ENCODE peak calls at places on chromosomes 7 and 10, in four cellular contexts. One of them, this sample, is unnamed.

GRCh38 chr10:78972160-78972946 is 96.4 kb upstream of the ZMIZ1 start:
- DNase-seq in astrocyte: peak
- DNase-seq in Kasumi-1: no peak
- DNase-seq in naive thymus-derived CD8-positive, alpha-beta T cell: no peak
- DNase-seq in this sample: no peak

GRCh38 chr7:23546897-23547572 is 15.3 kb upstream of the TRA2A start:
- DNase-seq in naive thymus-derived CD8-positive, alpha-beta T cell: peak
- DNase-seq in Kasumi-1: peak
- DNase-seq in astrocyte: peak
- DNase-seq in this sample: peak

GRCh38 chr10:4191354-4191753 is 406.3 kb upstream of the KLF6 start:
- DNase-seq in naive thymus-derived CD8-positive, alpha-beta T cell: no peak
- DNase-seq in Kasumi-1: no peak
- DNase-seq in astrocyte: no peak
- DNase-seq in this sample: no peak

GRCh38 chr7:77887567-77887966 is 89.0 kb downstream of the PHTF2 start:
- DNase-seq in naive thymus-derived CD8-positive, alpha-beta T cell: no peak
- DNase-seq in astrocyte: peak
- DNase-seq in Kasumi-1: no peak
- DNase-seq in this sample: no peak

GRCh38 chr10:88500656-88501055 is 82.5 kb downstream of the RNLS start:
- DNase-seq in astrocyte: no peak
- DNase-seq in naive thymus-derived CD8-positive, alpha-beta T cell: no peak
- DNase-seq in Kasumi-1: no peak
- DNase-seq in this sample: no peak

GRCh38 chr10:34723746-34724145 is 91.3 kb downstream of the PARD3 start:
- DNase-seq in Kasumi-1: peak
- DNase-seq in astrocyte: peak
- DNase-seq in naive thymus-derived CD8-positive, alpha-beta T cell: no peak
- DNase-seq in this sample: no peak

GRCh38 chr10:49061667-49062066 is 53.7 kb downstream of the VSTM4 start:
- DNase-seq in astrocyte: no peak
- DNase-seq in naive thymus-derived CD8-positive, alpha-beta T cell: no peak
- DNase-seq in Kasumi-1: no peak
- DNase-seq in this sample: no peak

GRCh38 chr10:48456808-48457761 is 147.8 kb downstream of the ARHGAP22 start:
- DNase-seq in Kasumi-1: peak
- DNase-seq in astrocyte: no peak
- DNase-seq in naive thymus-derived CD8-positive, alpha-beta T cell: no peak
- DNase-seq in this sample: no peak

GRCh38 chr10:13348216-13349017 is at the start of gene SEPHS1:
- DNase-seq in Kasumi-1: peak
- DNase-seq in astrocyte: peak
- DNase-seq in naive thymus-derived CD8-positive, alpha-beta T cell: peak
- DNase-seq in this sample: peak

GRCh38 chr10:44978570-44979280 is at the start of gene DEPP1:
- DNase-seq in naive thymus-derived CD8-positive, alpha-beta T cell: no peak
- DNase-seq in Kasumi-1: no peak
- DNase-seq in astrocyte: peak
- DNase-seq in this sample: peak

GRCh38 chr10:60208676-60209269 is 180.9 kb downstream of the ANK3 start:
- DNase-seq in naive thymus-derived CD8-positive, alpha-beta T cell: no peak
- DNase-seq in astrocyte: no peak
- DNase-seq in Kasumi-1: peak
- DNase-seq in this sample: no peak

This sample was measured in GDM1.